ENCODE peak calls at places on chromosome 5, in seven cellular contexts. E is GM12865; B is bronchial epithelial cell; O is upper lobe of right lung; H is astrocyte of the cerebellum; F is T follicular helper cell; L is stimulated activated CD8-positive, alpha-beta memory T cell treated with anti-CD3 and anti-CD28 coated beads, Interleukin-7, amount 100 ng/mL, for 1 hour. U is an unnamed sample.

GRCh38 chr5:74507596-74507995 is 132.9 kb downstream of the ENC1 start:
- DNase-seq in B (no peak), E (no peak), F (no peak), O (no peak), H (no peak), L (no peak), U (no peak)

GRCh38 chr5:63831381-63831780 is 130.9 kb downstream of the HTR1A start:
- DNase-seq in E (no peak), L (no peak), F (no peak), B (peak; percentile 61), H (no peak), O (no peak), U (peak; percentile 29)

GRCh38 chr5:154055225-154055624 is 16.5 kb downstream of the MFAP3 start:
- DNase-seq in L (no peak), B (no peak), F (no peak), E (no peak), O (no peak), H (no peak), U (no peak)

GRCh38 chr5:180643191-180643851 is 6.1 kb downstream of the FLT4 start:
- DNase-seq in E (no peak), H (no peak), B (no peak), O (peak; percentile 51), F (no peak), L (no peak), U (no peak)

GRCh38 chr5:159638954-159639559 is 277.2 kb upstream of the ADRA1B start:
- DNase-seq in L (no peak), O (no peak), B (no peak), F (no peak), H (no peak), E (no peak), U (no peak)

GRCh38 chr5:121758640-121759039 is 93.0 kb upstream of the FTMT start:
- DNase-seq in F (no peak), E (no peak), H (no peak), B (no peak), L (no peak), O (no peak), U (no peak)

GRCh38 chr5:141811287-141812155 is 66.7 kb downstream of the PCDH1 start:
- DNase-seq in L (no peak), F (peak; percentile 1), E (peak; percentile 33), B (no peak), O (no peak), H (no peak), U (no peak)

GRCh38 chr5:61866930-61867329 is 439.1 kb upstream of the KIF2A start:
- DNase-seq in H (peak; percentile 40), L (no peak), F (no peak), B (peak; percentile 95), O (no peak), E (peak; percentile 21), U (peak; percentile 80)

GRCh38 chr5:60507687-60508086 is 192.3 kb downstream of the DEPDC1B start:
- DNase-seq in F (no peak), O (no peak), H (peak; percentile 31), B (no peak), L (no peak), E (no peak), U (no peak)

GRCh38 chr5:68305223-68305865 is 89.8 kb downstream of the PIK3R1 start:
- DNase-seq in H (no peak), F (no peak), L (no peak), E (no peak), B (no peak), O (no peak), U (no peak)

GRCh38 chr5:127957183-127957582 is 126.4 kb upstream of the SLC12A2 start:
- DNase-seq in F (no peak), H (peak; percentile 27), O (no peak), E (no peak), L (no peak), B (no peak), U (no peak)

GRCh38 chr5:59598547-59598874 is 295.0 kb downstream of the PDE4D start:
- DNase-seq in E (peak; percentile 32), L (no peak), O (no peak), B (no peak), F (no peak), H (no peak), U (no peak)

GRCh38 chr5:176394881-176395675 is 6.5 kb downstream of the HIGD2A start:
- DNase-seq in F (no peak), O (no peak), H (no peak), L (no peak), E (no peak), B (no peak), U (no peak)

GRCh38 chr5:53170748-53171349 is 61.3 kb upstream of the MOCS2 start:
- DNase-seq in H (peak; percentile 8), E (peak; percentile 24), O (no peak), F (no peak), B (peak; percentile 61), L (no peak), U (peak; percentile 8)

GRCh38 chr5:68067353-68067752 is 148.2 kb upstream of the PIK3R1 start:
- DNase-seq in O (no peak), F (no peak), H (no peak), E (no peak), L (no peak), B (peak; percentile 19), U (no peak)

GRCh38 chr5:154445422-154446182 is at the start of gene SAP30L:
- DNase-seq in B (peak; percentile 86), F (peak; percentile 92), E (peak; percentile 96), H (peak; percentile 76), L (peak; percentile 89), O (peak; percentile 97), U (peak; percentile 54)

GRCh38 chr5:146048994-146049703 is 56.2 kb downstream of the PLAC8L1 start:
- DNase-seq in E (peak; percentile 44), L (no peak), B (peak; percentile 68), H (peak; percentile 70), O (no peak), F (no peak), U (no peak)

GRCh38 chr5:1479581-1480188 is 34.4 kb upstream of the SLC6A3 start:
- DNase-seq in O (no peak), B (peak; percentile 15), L (peak; percentile 27), E (peak; percentile 61), H (no peak), F (peak; percentile 15), U (no peak)

GRCh38 chr5:17743580-17744435 is 109.5 kb downstream of the TAF11L14 start:
- DNase-seq in B (peak; percentile 55), L (no peak), H (peak; percentile 89), E (no peak), O (no peak), F (no peak), U (no peak)

GRCh38 chr5:56552612-56553268 is 262.6 kb upstream of the MAP3K1 start:
- DNase-seq in E (no peak), F (no peak), H (no peak), O (no peak), B (no peak), L (no peak), U (no peak)

GRCh38 chr5:179732918-179733763 is 519 bp downstream of the MAML1 start:
- DNase-seq in F (peak; percentile 25), H (no peak), B (peak; percentile 30), O (peak; percentile 69), L (peak; percentile 2), E (peak; percentile 50), U (no peak)

GRCh38 chr5:154603978-154604679 is 126.1 kb upstream of the HAND1 start:
- DNase-seq in H (no peak), O (peak; percentile 82), E (peak; percentile 17), B (peak; percentile 44), F (no peak), L (no peak), U (no peak)

GRCh38 chr5:60686164-60686563 is 13.8 kb downstream of the DEPDC1B start:
- DNase-seq in O (no peak), E (no peak), F (no peak), H (no peak), B (no peak), L (no peak), U (no peak)

GRCh38 chr5:181188700-181189362 is 16.2 kb downstream of the TRIM7 start:
- DNase-seq in O (peak; percentile 76), L (peak; percentile 77), E (peak; percentile 89), H (peak; percentile 50), B (peak; percentile 65), F (peak; percentile 63), U (no peak)

GRCh38 chr5:168137265-168137664 is 154.2 kb upstream of the WWC1 start:
- DNase-seq in E (peak; percentile 54), O (no peak), H (no peak), F (no peak), B (no peak), L (no peak), U (no peak)

GRCh38 chr5:135264451-135265445 is 134.3 kb downstream of the MACROH2A1 start:
- DNase-seq in E (no peak), B (no peak), L (no peak), F (no peak), H (no peak), O (no peak), U (no peak)

GRCh38 chr5:138953370-138954256 is 78.5 kb upstream of the LRRTM2 start:
- DNase-seq in H (peak; percentile 16), L (no peak), E (no peak), O (peak; percentile 88), B (peak; percentile 48), F (no peak), U (no peak)

GRCh38 chr5:82164109-82164956 is 113.8 kb downstream of the RPS23 start:
- DNase-seq in E (no peak), F (no peak), L (no peak), H (peak; percentile 69), B (peak; percentile 89), O (no peak), U (no peak)

GRCh38 chr5:95392593-95393182 is 1.5 kb downstream of the FAM81B start:
- DNase-seq in B (peak; percentile 76), F (no peak), L (no peak), O (no peak), E (no peak), H (peak; percentile 12), U (peak; percentile 5)

GRCh38 chr5:78698218-78698751 is 49.7 kb upstream of the LHFPL2 start:
- DNase-seq in H (peak; percentile 38), E (no peak), O (no peak), F (no peak), L (no peak), B (peak; percentile 71), U (no peak)

GRCh38 chr5:170211575-170212334 is 21.0 kb upstream of the C5orf58 start:
- DNase-seq in O (no peak), E (no peak), H (no peak), F (no peak), B (peak; percentile 85), L (no peak), U (peak; percentile 22)

GRCh38 chr5:72197393-72197792 is 90.1 kb downstream of the MAP1B start:
- DNase-seq in H (no peak), E (no peak), L (no peak), F (no peak), O (no peak), B (no peak), U (no peak)

U was measured in epithelial cell of prostate.